ENCODE peak calls at places on chromosomes 16 and 17, in four cellular contexts. N is ascending aorta; G is neural progenitor cell; C is effector memory CD4-positive, alpha-beta T cell. W is an unnamed sample.

GRCh38 chr17:30091771-30092170 is 24.8 kb upstream of the NSRP1 start:
- DNase-seq in N (no peak), C (no peak), G (no peak), W (no peak)

GRCh38 chr16:2195316-2196161 is 866 bp downstream of the CASKIN1 start:
- DNase-seq in G (peak; percentile 43), N (no peak), C (no peak), W (no peak)

GRCh38 chr17:68567035-68567434 is 34.1 kb downstream of the FAM20A start:
- DNase-seq in C (no peak), N (no peak), G (no peak), W (no peak)

GRCh38 chr17:27577884-27578717 is 52.9 kb upstream of the LGALS9 start:
- DNase-seq in G (no peak), N (no peak), C (no peak), W (no peak)

GRCh38 chr17:2267354-2267753 is 36.2 kb downstream of the SMG6 start:
- DNase-seq in G (no peak), C (no peak), N (no peak), W (no peak)

GRCh38 chr16:87780385-87780989 is 14.7 kb upstream of the KLHDC4 start:
- DNase-seq in G (no peak), N (no peak), C (peak; percentile 27), W (no peak)

GRCh38 chr16:59719121-59719520 is 985.0 kb upstream of the GOT2 start:
- DNase-seq in N (no peak), G (no peak), C (no peak), W (no peak)

GRCh38 chr17:74351552-74352210 is 10.0 kb downstream of the BTBD17 start:
- DNase-seq in G (peak; percentile 87), N (no peak), C (no peak), W (no peak)

GRCh38 chr16:59878479-59878878 is 1144.4 kb upstream of the GOT2 start:
- DNase-seq in N (no peak), G (no peak), C (no peak), W (no peak)

GRCh38 chr16:68985268-68985667 is 120.2 kb upstream of the HAS3 start:
- DNase-seq in G (no peak), N (no peak), C (no peak), W (no peak)

GRCh38 chr16:1002399-1003161 is 21.0 kb downstream of the SOX8 start:
- DNase-seq in N (no peak), C (peak; percentile 41), G (no peak), W (no peak)

GRCh38 chr17:78316867-78317816 is 42.7 kb downstream of the SOCS3 start:
- DNase-seq in G (peak; percentile 53), C (no peak), N (no peak), W (no peak)

GRCh38 chr17:58337600-58338453 is 9.2 kb upstream of the TSPOAP1 start:
- DNase-seq in N (peak; percentile 72), G (peak; percentile 75), C (peak; percentile 80), W (no peak)

GRCh38 chr16:87092958-87093357 is 224.2 kb downstream of the C16orf95 start:
- DNase-seq in G (no peak), C (no peak), N (no peak), W (no peak)

GRCh38 chr16:70674221-70675014 is 11.4 kb downstream of the MTSS2 start:
- DNase-seq in G (no peak), N (no peak), C (no peak), W (no peak)

GRCh38 chr17:43068570-43069367 is 43.7 kb downstream of the RND2 start:
- DNase-seq in N (no peak), G (no peak), C (no peak), W (no peak)

GRCh38 chr17:81084691-81085419 is 49.9 kb downstream of the BAIAP2 start:
- DNase-seq in G (no peak), N (no peak), C (no peak), W (no peak)

GRCh38 chr17:65774787-65775186 is 213.3 kb upstream of the AXIN2 start:
- DNase-seq in C (no peak), G (no peak), N (no peak), W (no peak)

GRCh38 chr17:58324409-58325288 is 3.9 kb downstream of the TSPOAP1 start:
- DNase-seq in C (no peak), N (no peak), G (peak; percentile 87), W (no peak)

GRCh38 chr17:41678907-41679739 is 9.6 kb upstream of the EIF1 start:
- DNase-seq in N (no peak), C (peak; percentile 58), G (no peak), W (no peak)

GRCh38 chr16:70752381-70752780 is 48.6 kb downstream of the VAC14 start:
- DNase-seq in C (no peak), G (no peak), N (no peak), W (no peak)

GRCh38 chr17:320139-320538 is 32.5 kb downstream of the RPH3AL start:
- DNase-seq in G (no peak), C (no peak), N (no peak), W (no peak)

GRCh38 chr16:20023190-20023589 is 50.5 kb downstream of the GPR139 start:
- DNase-seq in G (peak; percentile 50), C (no peak), N (no peak), W (no peak)

GRCh38 chr16:47946077-47946476 is 209.7 kb downstream of the ABCC12 start:
- DNase-seq in G (no peak), C (no peak), N (no peak), W (no peak)

GRCh38 chr17:60653569-60653968 is 24.1 kb upstream of the BCAS3 start:
- DNase-seq in G (no peak), C (no peak), N (no peak), W (no peak)

GRCh38 chr17:35898283-35899070 is 18.3 kb upstream of the CCL5 start:
- DNase-seq in N (no peak), C (no peak), G (no peak), W (no peak)

GRCh38 chr16:57361384-57361783 is 2.8 kb downstream of the CCL22 start:
- DNase-seq in N (no peak), C (no peak), G (no peak), W (no peak)

GRCh38 chr17:55348749-55349354 is 72.8 kb downstream of the MMD start:
- DNase-seq in G (peak; percentile 67), C (peak; percentile 29), N (no peak), W (no peak)

GRCh38 chr16:6374816-6375215 is 957.8 kb upstream of the RBFOX1 start:
- DNase-seq in N (no peak), G (no peak), C (no peak), W (no peak)

GRCh38 chr16:77686385-77686784 is 35.9 kb upstream of the NUDT7 start:
- DNase-seq in C (no peak), G (no peak), N (no peak), W (no peak)

GRCh38 chr17:74920306-74920620 is 2.8 kb downstream of the USH1G start:
- DNase-seq in G (no peak), C (no peak), N (no peak), W (no peak)

GRCh38 chr16:62869837-62870236 is 833.6 kb upstream of the CDH8 start:
- DNase-seq in N (no peak), C (no peak), G (no peak), W (no peak)

GRCh38 chr16:88959022-88959421 is 18.0 kb downstream of the CBFA2T3 start:
- DNase-seq in N (no peak), G (no peak), C (no peak), W (no peak)

GRCh38 chr16:88957887-88958577 is 19.0 kb downstream of the CBFA2T3 start:
- DNase-seq in G (no peak), C (no peak), N (no peak), W (no peak)

GRCh38 chr16:88955906-88956305 is 21.1 kb downstream of the CBFA2T3 start:
- DNase-seq in C (no peak), N (no peak), G (no peak), W (no peak)

GRCh38 chr16:88957456-88957767 is 19.6 kb downstream of the CBFA2T3 start:
- DNase-seq in N (no peak), C (no peak), G (no peak), W (no peak)

GRCh38 chr16:88956546-88957455 is 20.2 kb downstream of the CBFA2T3 start:
- DNase-seq in C (no peak), G (no peak), N (no peak), W (no peak)
- H3K4me3 ChIP-seq in C (no peak overlapping the region), G (no peak overlapping the region), N (no peak overlapping the region), W (no peak overlapping the region)

GRCh38 chr17:76845524-76845923 is 22.7 kb upstream of the MGAT5B start:
- DNase-seq in C (no peak), G (no peak), N (no peak), W (no peak)

GRCh38 chr17:76843703-76844484 is 24.3 kb upstream of the MGAT5B start:
- DNase-seq in N (no peak), G (no peak), C (no peak), W (no peak)

GRCh38 chr17:76844485-76844829 is 23.7 kb upstream of the MGAT5B start:
- DNase-seq in C (no peak), N (no peak), G (no peak), W (no peak)

GRCh38 chr17:76847031-76847430 is 21.2 kb upstream of the MGAT5B start:
- DNase-seq in C (no peak), N (no peak), G (no peak), W (no peak)

GRCh38 chr17:76844846-76845245 is 23.4 kb upstream of the MGAT5B start:
- DNase-seq in N (no peak), G (no peak), C (no peak), W (no peak)
- H3K27me3 ChIP-seq in N (no peaks in the 10 kb centered on the region), G (no peaks in the 10 kb centered on the region), C (peaks cover 27% of the 10 kb centered on the region), W (no peaks in the 10 kb centered on the region)

DNA sequence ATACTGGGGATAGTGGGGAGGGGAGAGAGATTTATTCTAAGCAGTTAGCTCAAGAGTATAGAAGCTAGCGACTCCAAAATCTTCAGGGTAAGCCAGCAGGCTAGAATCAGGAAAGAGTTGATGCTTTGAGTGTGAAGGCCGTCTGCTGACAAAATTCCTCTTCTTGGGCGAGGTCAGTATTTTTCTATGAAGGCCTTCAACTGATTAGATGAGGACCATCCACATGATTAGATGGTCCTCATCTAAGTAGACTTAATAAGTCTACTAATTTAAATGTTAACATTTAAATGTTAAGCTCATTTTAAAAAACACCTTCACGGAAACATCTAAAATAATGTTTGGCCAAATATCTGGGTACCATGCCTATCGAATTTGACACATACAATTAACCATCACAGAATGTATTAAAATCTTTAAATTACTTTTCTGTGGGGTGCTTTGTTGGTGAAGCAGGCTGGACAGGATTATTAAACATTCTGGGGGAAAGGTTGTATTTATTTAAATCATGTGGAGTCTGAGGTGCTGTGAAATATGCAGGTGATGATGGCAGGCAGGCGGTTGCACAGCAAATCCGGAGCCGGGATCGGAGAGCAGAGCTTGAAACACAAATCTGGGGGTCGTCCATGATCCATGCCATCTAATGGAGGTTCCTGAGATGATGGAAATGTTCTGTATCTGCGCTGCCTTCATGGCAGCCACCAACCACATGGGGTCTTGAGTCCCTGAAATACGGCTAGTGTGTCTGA is 49.8 kb upstream of the ADORA2B start:
- DNase-seq in C (no peak), N (no peak), G (no peak), W (no peak)
- H3K27ac ChIP-seq in C (no peak overlapping the region), N (no peak overlapping the region), G (no peak overlapping the region), W (no peak overlapping the region)

DNA sequence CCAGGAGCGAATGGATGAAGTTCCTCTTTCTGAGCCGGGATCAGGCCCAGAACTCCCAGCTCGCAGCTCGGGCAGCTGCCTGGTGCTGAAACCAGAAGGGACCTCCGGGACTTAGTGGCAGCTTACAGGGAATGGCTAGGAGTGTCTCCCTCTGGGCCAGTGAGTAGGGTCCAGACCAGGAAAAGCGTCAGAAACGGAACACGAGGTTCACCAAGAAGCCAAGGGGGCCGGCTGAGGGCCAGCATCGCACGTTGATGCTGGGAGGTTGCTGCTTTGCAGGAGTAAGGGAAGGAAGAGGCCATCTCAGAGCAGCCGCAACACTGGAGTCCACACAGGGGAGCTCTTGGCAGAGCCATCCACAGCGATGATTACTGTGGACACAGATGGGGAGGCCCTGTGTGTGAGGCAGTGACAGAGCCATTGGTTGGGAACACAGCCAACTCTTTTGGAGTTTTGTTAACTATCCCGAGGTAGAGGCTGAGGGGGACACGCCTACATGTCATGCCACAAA is 74.0 kb upstream of the CREBBP start:
- DNase-seq in N (no peak), G (no peak), C (no peak), W (no peak)
- H3K4me3 ChIP-seq in N (no peak overlapping the region), G (no peak overlapping the region), C (no peak overlapping the region), W (no peak overlapping the region)

W was measured in thoracic aorta.